ENCODE peak calls at places on chromosomes 11 and 22, in six cellular contexts. P is neural crest cell, F is tibial nerve, J is IMR-90, A is BJ, L is H9. Z is an unnamed sample.

GRCh38 chr11:61141601-61142028 is 19.6 kb downstream of the VPS37C start:
- DNase-seq in P (no peak), F (no peak), J (no peak), A (no peak), L (no peak), Z (no peak)

GRCh38 chr22:39134366-39135091 is 18.0 kb downstream of the CBX7 start:
- DNase-seq in P (no peak), F (no peak), J (no peak), A (no peak), L (peak), Z (peak)

GRCh38 chr11:110087820-110088534 is 5.2 kb upstream of the ZC3H12C start:
- DNase-seq in P (no peak), F (no peak), J (peak), A (no peak), L (no peak), Z (no peak)

GRCh38 chr11:69251639-69252493 is 42.1 kb upstream of the MYEOV start:
- DNase-seq in P (no peak), F (no peak), J (no peak), A (no peak), L (no peak), Z (no peak)

GRCh38 chr22:37563153-37564081 is 3.1 kb downstream of the CDC42EP1 start:
- DNase-seq in P (no peak), F (peak), J (peak), A (peak), L (no peak), Z (peak)

GRCh38 chr22:37659897-37660708 is 1.6 kb downstream of the PDXP start:
- DNase-seq in P (no peak), F (no peak), J (no peak), A (no peak), L (no peak), Z (no peak)

GRCh38 chr11:61769169-61769920 is 16.9 kb downstream of the MYRF start:
- DNase-seq in P (no peak), F (no peak), J (peak), A (no peak), L (no peak), Z (no peak)

GRCh38 chr11:70142171-70142875 is 60.8 kb upstream of the FADD start:
- DNase-seq in P (no peak), F (no peak), J (no peak), A (no peak), L (no peak), Z (no peak)

GRCh38 chr22:36211237-36211881 is 9.8 kb upstream of the APOL4 start:
- DNase-seq in P (no peak), F (peak), J (peak), A (no peak), L (no peak), Z (no peak)

GRCh38 chr11:108983621-108984020 is 318.8 kb downstream of the DDX10 start:
- DNase-seq in P (no peak), F (no peak), J (no peak), A (no peak), L (no peak), Z (no peak)

GRCh38 chr11:60206616-60207015 is 23.7 kb upstream of the MS4A6A start:
- DNase-seq in P (no peak), F (no peak), J (no peak), A (no peak), L (no peak), Z (no peak)

GRCh38 chr11:67499808-67500793 is 5.1 kb downstream of the PITPNM1 start:
- DNase-seq in P (no peak), F (no peak), J (no peak), A (no peak), L (no peak), Z (no peak)

GRCh38 chr11:59779487-59779886 is 24.3 kb downstream of the STX3 start:
- DNase-seq in P (no peak), F (no peak), J (no peak), A (no peak), L (no peak), Z (no peak)

GRCh38 chr11:93024376-93024775 is 54.9 kb downstream of the MTNR1B start:
- DNase-seq in P (no peak), F (no peak), J (peak), A (no peak), L (no peak), Z (no peak)

GRCh38 chr11:17590463-17590862 is 43.4 kb downstream of the OTOG start:
- DNase-seq in P (no peak), F (no peak), J (no peak), A (no peak), L (peak), Z (no peak)

GRCh38 chr11:80155412-80156017 is 714.7 kb upstream of the TENM4 start:
- DNase-seq in P (peak), F (no peak), J (peak), A (no peak), L (no peak), Z (no peak)

GRCh38 chr11:27012254-27012921 is 18.5 kb downstream of the FIBIN start:
- DNase-seq in P (no peak), F (no peak), J (peak), A (no peak), L (no peak), Z (no peak)

GRCh38 chr11:64251986-64252837 is 882 bp downstream of the PLCB3 start:
- DNase-seq in P (no peak), F (no peak), J (no peak), A (no peak), L (no peak), Z (no peak)

GRCh38 chr11:26944866-26945664 is 48.8 kb upstream of the FIBIN start:
- DNase-seq in P (no peak), F (no peak), J (peak), A (peak), L (no peak), Z (no peak)

GRCh38 chr11:119671048-119671447 is 58.0 kb downstream of the NECTIN1 start:
- DNase-seq in P (no peak), F (peak), J (peak), A (peak), L (no peak), Z (no peak)

GRCh38 chr11:69686452-69686851 is 11.3 kb upstream of the LTO1 start:
- DNase-seq in P (no peak), F (no peak), J (no peak), A (no peak), L (no peak), Z (no peak)

GRCh38 chr11:80632691-80633090 is 1191.9 kb upstream of the TENM4 start:
- DNase-seq in P (no peak), F (no peak), J (no peak), A (no peak), L (no peak), Z (no peak)

GRCh38 chr11:104370478-104370877 is 206.5 kb upstream of the PDGFD start:
- DNase-seq in P (no peak), F (no peak), J (no peak), A (no peak), L (no peak), Z (no peak)

GRCh38 chr11:13134886-13135285 is 125.8 kb downstream of the RASSF10 start:
- DNase-seq in P (no peak), F (no peak), J (no peak), A (no peak), L (no peak), Z (no peak)

GRCh38 chr22:44881246-44881600 is 128.6 kb downstream of the PHF21B start:
- DNase-seq in P (no peak), F (no peak), J (no peak), A (no peak), L (no peak), Z (no peak)

GRCh38 chr11:11157201-11157600 is 195.8 kb downstream of the CSNK2A3 start:
- DNase-seq in P (peak), F (no peak), J (peak), A (no peak), L (peak), Z (no peak)

GRCh38 chr11:641806-642370 is 4.8 kb downstream of the DRD4 start:
- DNase-seq in P (no peak), F (no peak), J (no peak), A (no peak), L (no peak), Z (no peak)

DNA sequence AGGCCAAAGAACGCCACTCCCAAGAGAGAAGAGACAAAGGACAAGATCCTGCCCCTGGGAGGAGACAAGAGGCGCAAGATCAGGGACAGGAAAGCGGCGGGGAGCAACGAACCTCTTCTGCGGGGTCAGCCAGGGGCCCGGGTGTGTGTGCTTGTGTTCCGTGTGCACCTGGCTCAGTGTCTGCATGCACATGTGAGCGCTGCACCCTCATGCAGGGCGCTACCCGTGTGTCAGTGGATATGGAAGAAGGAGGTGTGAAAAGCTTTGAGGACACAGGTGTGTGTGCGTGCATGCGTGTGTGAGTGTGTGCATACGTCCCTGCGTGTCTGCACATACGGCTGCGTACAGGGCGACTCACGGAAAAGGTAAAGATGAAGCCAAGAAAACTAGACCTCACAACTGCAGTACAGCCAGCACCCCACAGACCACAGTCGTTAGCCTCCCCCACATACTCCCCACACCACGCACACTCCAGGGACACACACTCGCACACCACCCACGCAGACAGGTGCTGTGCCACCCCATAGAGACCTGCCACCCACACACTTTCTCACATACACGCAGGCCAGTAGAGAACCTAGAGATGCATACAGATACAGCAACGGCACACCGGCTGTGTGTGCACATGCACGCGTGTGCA is 11.0 kb upstream of the IGSF9B start:
- DNase-seq in P (no peak), F (no peak), J (no peak), A (no peak), L (no peak), Z (no peak)
- TF ChIP-seq CTCF in P (no peak), F (no peak), J (no peak), A (no peak), L (no peak), Z (no peak)

GRCh38 chr22:29313126-29314071 is 2.1 kb downstream of the RASL10A start:
- DNase-seq in P (no peak), F (no peak), J (no peak), A (no peak), L (peak), Z (no peak)
- TF ChIP-seq CTCF in P (peak), F (peak), J (peak), A (peak), L (peak), Z (peak)

GRCh38 chr11:75598264-75598663 is 36.2 kb downstream of the SERPINH1 start:
- DNase-seq in P (no peak), F (no peak), J (peak), A (no peak), L (no peak), Z (no peak)

GRCh38 chr11:75595511-75595910 is 33.5 kb downstream of the SERPINH1 start:
- DNase-seq in P (no peak), F (no peak), J (no peak), A (no peak), L (no peak), Z (no peak)

GRCh38 chr11:75598900-75599299 is 36.8 kb downstream of the SERPINH1 start:
- DNase-seq in P (no peak), F (no peak), J (no peak), A (no peak), L (no peak), Z (no peak)

GRCh38 chr11:75596914-75597313 is 34.9 kb downstream of the SERPINH1 start:
- DNase-seq in P (no peak), F (no peak), J (no peak), A (no peak), L (no peak), Z (no peak)

DNA sequence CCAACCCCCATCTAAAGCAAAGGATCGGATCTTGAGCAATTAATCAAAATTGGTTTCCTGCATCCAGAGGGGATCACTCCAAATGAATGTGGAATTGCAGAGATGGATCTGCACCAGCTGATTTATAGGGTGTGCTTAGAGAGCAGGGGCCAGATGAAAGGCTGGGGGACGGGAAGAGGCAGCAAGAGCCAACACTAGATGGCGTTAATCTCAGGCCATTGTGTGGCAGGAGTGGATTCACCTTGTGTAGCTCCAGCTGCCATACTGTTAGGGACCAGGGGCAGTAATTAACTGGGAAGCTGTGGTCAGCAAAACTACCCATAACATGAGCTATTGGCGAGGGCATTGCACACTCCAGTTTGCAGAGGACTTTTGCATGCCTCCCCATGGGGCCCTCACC is 35.6 kb downstream of the SERPINH1 start:
- DNase-seq in P (peak), F (no peak), J (no peak), A (no peak), L (peak), Z (no peak)
- TF ChIP-seq CTCF in P (peak), F (peak), J (peak), A (peak), L (peak), Z (peak)

GRCh38 chr11:65581928-65582327 is 6.1 kb downstream of the EHBP1L1 start:
- DNase-seq in P (no peak), F (no peak), J (no peak), A (no peak), L (no peak), Z (no peak)
- TF ChIP-seq CTCF in P (no peak), F (no peak), J (no peak), A (no peak), L (no peak), Z (no peak)

GRCh38 chr11:132300283-132300682 is 929.9 kb downstream of the NTM start:
- DNase-seq in P (no peak), F (no peak), J (peak), A (no peak), L (no peak), Z (no peak)
- TF ChIP-seq CTCF in P (peak), F (no peak), J (peak), A (peak), L (peak), Z (peak)